ENCODE peak calls at places on chromosomes 4 and X, in four cellular contexts. W is IMR-90, V is uterus, Z is stomach. A is an unnamed sample. For H3K36me3, the result is how much of the 10 kb centered on the place peaks cover.

GRCh38 chr4:87236851-87237250 is 16.4 kb upstream of the KLHL8 start:
- DNase-seq in W (no peak), V (no peak), Z (no peak), A (no peak)

GRCh38 chr4:163330828-163331628 is 1.4 kb downstream of the NPY1R start:
- DNase-seq in W (no peak), V (no peak), Z (no peak), A (peak)

GRCh38 chr4:154807042-154807630 is 26.1 kb downstream of the RBM46 start:
- DNase-seq in V (no peak), Z (no peak), W (peak), A (no peak)

GRCh38 chrX:10006770-10007169 is 39.6 kb downstream of the CLDN34 start:
- DNase-seq in Z (no peak), W (no peak), V (no peak), A (no peak)

GRCh38 chr4:186840771-186841301 is 117.2 kb upstream of the FAT1 start:
- DNase-seq in W (no peak), V (peak), Z (no peak), A (no peak)

GRCh38 chr4:186878203-186878800 is 154.6 kb upstream of the FAT1 start:
- DNase-seq in V (no peak), Z (no peak), W (no peak), A (no peak)

GRCh38 chrX:51420610-51421009 is 75.8 kb downstream of the NUDT11 start:
- DNase-seq in V (no peak), W (peak), Z (no peak), A (no peak)

GRCh38 chrX:30141966-30142365 is 73.4 kb upstream of the MAGEB2 start:
- DNase-seq in Z (no peak), W (peak), V (no peak), A (no peak)

GRCh38 chrX:10021461-10022272 is 54.5 kb downstream of the CLDN34 start:
- DNase-seq in V (no peak), Z (no peak), W (peak), A (no peak)

GRCh38 chr4:108483650-108484049 is 136.7 kb upstream of the RPL34 start:
- DNase-seq in V (no peak), Z (no peak), W (no peak), A (no peak)

GRCh38 chrX:72662020-72662747 is 51.9 kb downstream of the PHKA1 start:
- DNase-seq in V (no peak), W (no peak), Z (no peak), A (no peak)

GRCh38 chrX:53379008-53379710 is 43.3 kb downstream of the SMC1A start:
- DNase-seq in V (no peak), W (no peak), Z (no peak), A (no peak)
- H3K36me3 ChIP-seq in V (under half), W (under half), Z (half or more), A (under half)

DNA sequence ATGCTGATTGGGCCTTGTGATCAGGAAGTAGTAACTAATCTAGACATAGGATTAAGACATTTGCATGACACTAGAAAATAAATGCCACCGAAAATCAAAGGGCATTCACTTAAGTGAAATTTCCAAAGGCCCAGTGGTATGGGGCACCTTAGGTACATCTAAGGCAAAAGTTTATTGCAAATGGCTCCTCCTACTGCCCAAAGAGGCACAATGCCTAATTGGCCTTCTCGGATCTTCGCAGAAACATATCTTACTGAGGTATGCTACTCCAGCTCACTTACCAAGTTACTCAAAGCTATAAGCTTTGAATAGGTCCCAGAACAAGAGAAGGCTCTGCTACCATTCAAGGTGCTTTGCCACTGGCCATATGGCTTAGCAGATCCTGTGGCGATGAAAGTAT is 174.8 kb upstream of the CXCL13 start:
- DNase-seq in V (no peak), Z (no peak), W (no peak), A (no peak)
- TF ChIP-seq CTCF in V (no peak), Z (no peak), W (no peak), A (no peak)

GRCh38 chr4:147626903-147627302 is 9.7 kb downstream of the TMEM184C start:
- DNase-seq in W (no peak), V (no peak), Z (no peak), A (no peak)
- H3K36me3 ChIP-seq in W (under half), V (under half), Z (half or more), A (half or more)

DNA sequence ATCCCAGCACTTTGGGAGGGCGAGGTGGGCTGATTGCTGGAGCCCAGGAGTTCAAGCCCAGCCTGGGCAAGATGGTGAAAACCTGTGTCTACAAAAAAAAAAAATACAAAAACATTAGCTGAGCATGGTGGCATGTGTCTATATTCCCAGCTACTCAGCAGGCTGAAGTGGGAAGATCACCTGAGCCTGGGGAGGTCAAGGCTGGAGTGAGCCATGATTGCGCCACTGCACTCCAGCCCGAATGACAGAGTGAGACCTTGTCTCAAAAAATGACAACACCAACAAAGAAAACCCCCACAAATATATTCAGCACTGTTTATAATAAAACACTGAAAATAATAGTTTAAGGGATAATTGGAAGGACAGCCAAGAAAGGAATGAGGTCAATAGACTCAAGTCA is 3.6 kb upstream of the ELOVL6 start:
- DNase-seq in V (no peak), Z (no peak), W (no peak), A (no peak)
- TF ChIP-seq CTCF in V (no peak), Z (no peak), W (no peak), A (no peak)

DNA sequence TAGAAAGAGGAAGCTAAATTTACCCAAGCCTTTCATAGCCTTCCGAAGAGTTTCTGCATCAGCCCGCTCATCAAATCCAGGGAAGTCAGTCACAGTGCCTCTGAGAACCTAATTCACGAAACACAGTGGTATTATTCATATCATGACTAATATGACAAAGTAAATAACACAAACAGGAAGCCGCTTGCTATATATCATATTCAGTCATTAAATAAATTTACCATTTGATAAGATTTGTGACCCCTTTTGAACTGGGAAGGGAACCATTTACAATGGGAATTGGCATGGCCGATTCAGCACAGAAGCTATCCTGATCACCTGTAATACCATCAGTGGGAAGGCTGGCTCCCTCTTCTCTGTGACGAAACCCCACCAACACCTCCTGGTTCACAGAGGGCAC is 10.5 kb downstream of the ANXA5 start:
- DNase-seq in V (no peak), Z (no peak), W (no peak), A (no peak)
- H3K36me3 ChIP-seq in V (under half), Z (half or more), W (under half), A (under half)

GRCh38 chrX:23667239-23668177 is at the start of gene PRDX4:
- DNase-seq in W (peak), Z (peak), V (peak), A (peak)
- TF ChIP-seq CTCF in W (no peak), Z (no peak), V (no peak), A (no peak)

DNA sequence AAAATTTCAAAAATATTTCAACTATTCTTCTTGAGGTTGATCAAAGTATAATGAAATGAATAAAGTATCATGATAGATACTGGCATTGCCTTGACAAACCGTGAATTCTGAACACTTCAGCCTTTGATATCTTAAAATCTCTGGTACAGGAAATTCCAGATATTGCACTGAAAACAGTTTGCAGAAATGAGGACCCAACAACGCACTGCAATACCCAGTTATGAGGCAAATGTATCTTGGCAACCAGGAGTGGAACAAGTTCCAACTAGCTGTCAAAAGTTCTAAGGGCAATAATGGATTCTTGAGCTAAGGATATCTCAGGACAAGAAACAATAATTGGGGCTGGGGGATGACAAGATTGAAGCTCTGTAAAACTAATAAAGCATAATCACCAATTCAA is 38.2 kb downstream of the EIF4E start:
- DNase-seq in W (no peak), Z (no peak), V (no peak), A (no peak)
- H3K36me3 ChIP-seq in W (under half), Z (half or more), V (under half), A (under half)

GRCh38 chr4:98995183-98996055 is at the start of gene METAP1:
- DNase-seq in Z (peak), W (peak), V (peak), A (peak)
- TF ChIP-seq CTCF in Z (peak), W (peak), V (peak), A (peak)

GRCh38 chr4:122833999-122834398 is 7.4 kb downstream of the FGF2 start:
- DNase-seq in Z (no peak), V (no peak), W (no peak), A (no peak)
- H3K36me3 ChIP-seq in Z (under half), V (under half), W (under half), A (under half)

DNA sequence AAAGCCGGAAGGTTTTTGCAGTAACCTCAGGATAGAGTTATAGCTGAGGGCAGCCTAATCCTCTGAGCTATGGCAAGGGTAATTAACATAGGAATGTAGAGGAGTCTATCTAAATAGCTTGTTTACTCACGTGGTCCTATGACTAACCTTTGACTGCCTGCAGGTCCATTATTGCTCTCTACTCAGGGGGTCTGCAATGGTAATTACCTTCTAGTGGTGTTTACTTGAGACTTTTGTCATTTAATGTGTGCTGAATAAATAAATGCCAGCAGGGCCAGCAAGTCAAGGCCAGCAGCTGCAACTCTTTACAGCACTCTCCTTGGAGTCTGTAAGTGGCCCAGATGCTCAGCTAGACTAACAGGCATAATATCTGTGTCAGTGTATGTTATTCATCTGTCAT is 212.7 kb upstream of the FMR1 start:
- DNase-seq in V (no peak), W (no peak), Z (no peak), A (no peak)
- TF ChIP-seq CTCF in V (no peak), W (no peak), Z (no peak), A (no peak)